ENCODE peak calls at places on chromosomes 11 and 22, in nine cellular contexts. C is PC-3, I is RWPE1, Z is neural crest cell, B is A673, F is H9, M is AG09309, D is endothelial cell, X is lower leg skin. S is an unnamed sample.

GRCh38 chr22:38418589-38418988 is 36.4 kb downstream of the KCNJ4 start:
- DNase-seq in C (no peak), D (no peak), X (no peak), Z (no peak), I (no peak), B (no peak), M (no peak), F (no peak), S (no peak)

GRCh38 chr11:86014221-86014620 is 54.7 kb downstream of the PICALM start:
- DNase-seq in I (no peak), D (no peak), M (no peak), F (no peak), C (no peak), B (peak), Z (no peak), X (no peak), S (no peak)

GRCh38 chr22:45750626-45751025 is 79.0 kb downstream of the ATXN10 start:
- DNase-seq in X (no peak), F (no peak), I (no peak), M (no peak), C (no peak), Z (no peak), D (no peak), B (peak), S (no peak)

GRCh38 chr22:47110817-47111443 is 348.5 kb downstream of the TBC1D22A start:
- DNase-seq in I (no peak), Z (no peak), X (peak), M (no peak), C (no peak), D (no peak), F (no peak), B (no peak), S (no peak)

GRCh38 chr11:114366331-114367243 is 33.7 kb downstream of the C11orf71 start:
- DNase-seq in F (no peak), I (peak), C (peak), M (peak), X (no peak), B (no peak), Z (no peak), D (no peak), S (no peak)

GRCh38 chr22:48405741-48406140 is 1421.9 kb downstream of the BRD1 start:
- DNase-seq in B (no peak), C (no peak), D (no peak), X (peak), Z (no peak), I (no peak), F (no peak), M (no peak), S (no peak)

GRCh38 chr11:27693398-27693797 is 6.9 kb downstream of the BDNF start:
- DNase-seq in B (no peak), X (no peak), I (no peak), D (no peak), Z (no peak), F (no peak), M (no peak), C (no peak), S (no peak)

GRCh38 chr11:110473666-110474065 is 43.9 kb downstream of the FDX1 start:
- DNase-seq in Z (no peak), F (no peak), C (no peak), M (no peak), X (no peak), D (no peak), B (no peak), I (no peak), S (no peak)

GRCh38 chr11:107043242-107043991 is 25.1 kb upstream of the GUCY1A2 start:
- DNase-seq in C (peak), B (no peak), D (no peak), M (peak), F (no peak), Z (no peak), I (peak), X (no peak), S (no peak)

GRCh38 chr11:10606536-10607208 is 38.2 kb upstream of the LYVE1 start:
- DNase-seq in B (no peak), D (no peak), F (no peak), I (no peak), Z (no peak), C (peak), X (no peak), M (peak), S (no peak)

GRCh38 chr11:7511405-7511804 is 2.4 kb upstream of the PPFIBP2 start:
- DNase-seq in D (no peak), B (no peak), Z (no peak), I (no peak), C (no peak), X (peak), M (no peak), F (no peak), S (no peak)

GRCh38 chr11:46356911-46357482 is 9.7 kb downstream of the DGKZ start:
- DNase-seq in C (no peak), D (no peak), B (peak), M (no peak), F (no peak), Z (no peak), I (peak), X (no peak), S (no peak)

GRCh38 chr22:32448980-32449379 is 15.3 kb downstream of the BPIFC start:
- DNase-seq in D (no peak), M (no peak), F (no peak), Z (no peak), X (no peak), I (no peak), B (no peak), C (peak), S (no peak)

GRCh38 chr11:97290444-97291041 is 900.7 kb downstream of the JRKL start:
- DNase-seq in M (no peak), I (no peak), B (peak), Z (no peak), D (no peak), X (no peak), F (no peak), C (no peak), S (no peak)

GRCh38 chr11:113628912-113629311 is 77.2 kb downstream of the TMPRSS5 start:
- DNase-seq in F (peak), C (no peak), D (no peak), B (no peak), Z (no peak), I (no peak), X (no peak), M (no peak), S (no peak)

GRCh38 chr11:111942826-111943225 is 5.7 kb downstream of the DIXDC1 start:
- DNase-seq in D (no peak), B (no peak), X (no peak), F (no peak), Z (no peak), M (peak), C (no peak), I (peak), S (no peak)

GRCh38 chr11:118239509-118239908 is 12.7 kb downstream of the MPZL3 start:
- DNase-seq in D (no peak), I (no peak), C (no peak), B (no peak), Z (no peak), M (no peak), F (no peak), X (no peak), S (no peak)

GRCh38 chr22:47042116-47042825 is 279.8 kb downstream of the TBC1D22A start:
- DNase-seq in F (no peak), C (no peak), I (no peak), B (no peak), D (no peak), Z (no peak), X (no peak), M (no peak), S (no peak)

GRCh38 chr11:126502159-126502558 is 146.7 kb downstream of the ST3GAL4 start:
- DNase-seq in F (no peak), X (no peak), Z (no peak), M (no peak), I (no peak), B (no peak), D (no peak), C (no peak), S (no peak)

GRCh38 chr11:72793452-72794367 is at the start of gene STARD10:
- DNase-seq in M (peak), C (peak), I (peak), B (peak), F (peak), D (peak), X (peak), Z (peak), S (peak)

GRCh38 chr11:107251298-107251697 is 206.3 kb downstream of the CWF19L2 start:
- DNase-seq in X (no peak), C (no peak), M (no peak), B (no peak), I (no peak), D (no peak), Z (no peak), F (no peak), S (no peak)

GRCh38 chr11:134742956-134743808 is 331.1 kb upstream of the B3GAT1 start:
- DNase-seq in C (no peak), I (no peak), D (no peak), X (peak), F (no peak), B (no peak), Z (no peak), M (no peak), S (no peak)

GRCh38 chr22:32686354-32686753 is 115.2 kb upstream of the TIMP3 start:
- DNase-seq in F (no peak), B (no peak), D (no peak), X (no peak), M (no peak), Z (no peak), C (no peak), I (no peak), S (no peak)

GRCh38 chr22:31818481-31819392 is 64.9 kb downstream of the DEPDC5 start:
- DNase-seq in C (peak), B (no peak), D (no peak), X (no peak), F (no peak), M (no peak), Z (no peak), I (no peak), S (no peak)

GRCh38 chr22:29700949-29701927 is 18.6 kb upstream of the CABP7 start:
- DNase-seq in Z (no peak), C (peak), X (peak), M (no peak), B (no peak), F (peak), I (peak), D (peak), S (no peak)
- TF ChIP-seq CTCF in Z (peak), C (peak), X (no peak), M (no peak), B (peak), F (peak), I (peak), D (no peak), S (no peak)

GRCh38 chr11:66546966-66547661 is 411 bp downstream of the ACTN3 start:
- DNase-seq in Z (no peak), I (no peak), C (no peak), X (no peak), F (no peak), D (no peak), B (no peak), M (no peak), S (peak)
- TF ChIP-seq CTCF in Z (no peak), I (no peak), C (no peak), X (no peak), F (no peak), D (no peak), B (no peak), M (no peak), S (no peak)

GRCh38 chr11:63938481-63939350 is at the start of gene NAA40:
- DNase-seq in B (peak), M (peak), F (peak), I (peak), X (peak), Z (peak), D (peak), C (peak), S (peak)
- TF ChIP-seq CTCF in B (no peak), M (no peak), F (no peak), I (no peak), X (no peak), Z (no peak), D (no peak), C (no peak), S (no peak)

DNA sequence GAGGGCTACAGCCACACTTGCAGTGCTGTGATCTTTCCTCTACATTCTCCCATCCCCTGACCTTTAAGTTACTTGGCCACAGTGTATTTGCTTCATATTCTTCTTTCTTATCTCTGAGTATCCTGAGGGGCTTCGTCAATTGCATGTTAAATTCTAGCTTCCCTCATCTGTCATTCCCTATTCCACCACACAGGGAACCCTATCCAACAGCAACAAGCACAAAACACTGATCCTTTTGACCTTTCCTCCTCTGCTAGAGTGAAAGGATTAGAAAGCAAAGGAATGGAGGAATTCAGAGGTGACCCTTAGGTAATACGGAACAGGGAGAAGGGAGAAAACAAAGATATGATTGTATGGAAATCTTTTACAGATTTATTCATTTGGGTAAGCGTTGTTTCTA is 1061.7 kb upstream of the TENM4 start:
- DNase-seq in I (no peak), D (no peak), C (no peak), Z (no peak), F (no peak), M (no peak), X (no peak), B (no peak), S (no peak)
- TF ChIP-seq CTCF in I (no peak), D (no peak), C (no peak), Z (no peak), F (peak), M (no peak), X (no peak), B (no peak), S (peak)

DNA sequence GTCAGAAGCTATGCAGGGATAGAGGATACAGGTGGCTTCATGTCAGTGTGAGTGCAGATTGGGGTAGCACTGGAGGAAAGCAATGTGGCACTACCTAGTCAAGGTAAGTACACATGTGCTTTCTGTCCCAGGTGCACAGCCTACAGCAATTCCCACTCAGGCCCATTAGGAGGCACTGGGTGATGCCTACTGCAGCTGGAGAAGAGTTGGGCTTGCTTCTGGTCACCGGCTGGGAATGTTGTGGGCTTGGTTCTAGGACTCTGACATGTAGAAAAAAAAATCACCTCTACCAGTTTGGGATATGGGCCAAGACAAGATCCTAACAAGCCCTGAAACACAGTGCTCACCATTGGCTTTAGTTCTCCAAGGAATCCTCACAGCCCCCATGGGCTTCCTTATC is 69.7 kb downstream of the TENM4 start:
- DNase-seq in D (no peak), X (no peak), M (no peak), B (no peak), Z (no peak), I (peak), C (no peak), F (peak), S (no peak)
- TF ChIP-seq CTCF in D (no peak), X (no peak), M (peak), B (no peak), Z (no peak), I (no peak), C (no peak), F (peak), S (no peak)

GRCh38 chr11:14306481-14306880 is 52.5 kb downstream of the RRAS2 start:
- DNase-seq in F (peak), M (no peak), C (peak), D (no peak), I (no peak), B (no peak), Z (no peak), X (no peak), S (no peak)

GRCh38 chr11:14310696-14311095 is 48.3 kb downstream of the RRAS2 start:
- DNase-seq in X (no peak), F (no peak), C (no peak), I (no peak), M (peak), Z (no peak), B (no peak), D (no peak), S (no peak)

GRCh38 chr11:14309425-14310192 is 49.4 kb downstream of the RRAS2 start:
- DNase-seq in B (no peak), Z (no peak), M (no peak), F (no peak), X (no peak), D (no peak), I (no peak), C (no peak), S (no peak)

GRCh38 chr11:14308114-14308896 is 50.7 kb downstream of the RRAS2 start:
- DNase-seq in D (no peak), I (peak), C (peak), B (peak), M (no peak), Z (no peak), F (no peak), X (no peak), S (no peak)

DNA sequence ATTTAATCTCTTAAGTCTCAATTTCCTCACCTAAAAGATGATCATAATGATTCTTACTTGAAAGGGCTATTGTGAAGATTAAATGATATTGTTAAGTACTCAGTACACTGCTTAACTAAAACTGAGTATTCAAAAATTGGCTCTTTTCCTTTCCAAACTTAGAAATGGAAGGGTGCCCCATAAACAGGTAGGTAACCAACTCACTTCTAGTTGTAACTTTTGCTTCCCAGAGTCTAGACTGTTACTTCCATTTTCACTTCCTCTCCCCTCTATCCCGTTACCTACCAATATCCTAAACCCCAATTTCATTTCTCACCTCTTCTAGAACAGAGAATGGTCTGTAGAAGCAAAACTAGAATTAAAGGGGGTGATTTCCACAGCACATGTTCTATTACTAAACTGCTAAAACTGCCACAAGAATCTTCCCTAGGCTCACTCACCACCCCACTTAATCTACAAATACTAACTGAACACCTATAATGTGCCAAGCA is 50.0 kb downstream of the RRAS2 start:
- DNase-seq in D (no peak), C (no peak), Z (no peak), M (no peak), F (no peak), B (no peak), X (no peak), I (no peak), S (no peak)
- TF ChIP-seq CTCF in D (no peak), C (no peak), Z (no peak), M (no peak), F (no peak), B (no peak), X (no peak), I (peak), S (no peak)

GRCh38 chr11:66869471-66869870 is 12.6 kb downstream of the LRFN4 start:
- DNase-seq in I (no peak), D (no peak), M (no peak), F (no peak), Z (no peak), B (no peak), C (no peak), X (no peak), S (no peak)

GRCh38 chr11:66868082-66868725 is 11.3 kb downstream of the LRFN4 start:
- DNase-seq in M (no peak), X (no peak), B (no peak), D (no peak), C (no peak), I (no peak), F (no peak), Z (no peak), S (no peak)

GRCh38 chr11:66867425-66868040 is 10.7 kb downstream of the LRFN4 start:
- DNase-seq in M (no peak), X (no peak), F (no peak), I (no peak), B (no peak), Z (no peak), C (no peak), D (no peak), S (no peak)

GRCh38 chr11:66870131-66870530 is 13.3 kb downstream of the LRFN4 start:
- DNase-seq in Z (no peak), C (no peak), F (no peak), I (no peak), X (no peak), B (no peak), M (no peak), D (no peak), S (no peak)

DNA sequence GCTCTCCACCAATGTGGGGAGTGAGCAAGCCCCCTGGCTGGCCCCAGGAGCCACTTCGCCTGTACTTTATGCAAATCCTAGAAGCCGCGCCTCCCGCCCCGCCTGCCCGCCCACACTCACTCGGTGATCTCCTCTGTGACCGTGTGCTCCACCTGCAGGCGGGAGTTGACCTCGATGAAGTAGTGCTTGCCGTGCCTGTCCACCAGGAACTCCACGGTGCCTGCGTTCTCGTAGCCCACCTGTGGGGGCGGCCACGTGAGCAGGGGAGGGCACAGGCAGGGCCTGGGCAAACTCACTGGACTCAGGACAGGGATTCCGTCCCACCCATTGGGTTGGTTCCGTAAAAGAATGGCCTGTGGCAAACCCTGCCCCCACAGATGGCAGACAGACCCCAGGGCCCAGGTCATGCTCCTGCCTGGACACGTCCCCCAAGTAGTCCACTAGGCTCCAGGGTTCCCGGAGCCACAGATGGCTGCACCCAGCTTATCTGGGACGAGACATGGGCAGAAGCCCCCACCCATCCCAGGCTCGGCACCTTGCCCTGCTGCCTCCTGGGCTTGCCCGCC is 11.9 kb downstream of the LRFN4 start:
- DNase-seq in D (peak), M (no peak), C (peak), Z (no peak), X (no peak), I (peak), B (peak), F (peak), S (peak)
- TF ChIP-seq CTCF in D (peak), M (no peak), C (peak), Z (peak), X (no peak), I (peak), B (peak), F (peak), S (peak)

S was measured in nephron progenitor cell.